ENCODE peak calls at places on chromosomes 5 and 9, in four cellular contexts. C is body of pancreas, V is progenitor cell of endocrine pancreas, L is fibroblast of mammary gland. F is an unnamed sample.

GRCh38 chr5:78221964-78222451 is 72.5 kb downstream of the AP3B1 start:
- DNase-seq in L (peak), C (no peak), V (no peak), F (no peak)

GRCh38 chr9:18109670-18110069 is 364.3 kb upstream of the ADAMTSL1 start:
- DNase-seq in C (no peak), V (no peak), L (no peak), F (no peak)

GRCh38 chr9:15824310-15824709 is 271.5 kb downstream of the CCDC171 start:
- DNase-seq in L (peak), V (no peak), C (no peak), F (peak)

GRCh38 chr9:129823163-129823933 is 588 bp downstream of the TOR1A start:
- DNase-seq in V (no peak), C (no peak), L (peak), F (peak)

GRCh38 chr5:62124266-62124665 is 181.7 kb upstream of the KIF2A start:
- DNase-seq in L (no peak), V (no peak), C (no peak), F (no peak)

GRCh38 chr5:107968465-107968864 is 297.7 kb upstream of the EFNA5 start:
- DNase-seq in C (no peak), V (no peak), L (peak), F (no peak)

GRCh38 chr5:116135344-116135743 is 50.5 kb downstream of the COMMD10 start:
- DNase-seq in L (no peak), C (no peak), V (no peak), F (no peak)

GRCh38 chr5:172905346-172905756 is 53.9 kb upstream of the RPL26L1 start:
- DNase-seq in V (no peak), C (no peak), L (no peak), F (no peak)

GRCh38 chr9:78131969-78132687 is 100.5 kb upstream of the GNAQ start:
- DNase-seq in C (no peak), L (peak), V (no peak), F (no peak)

GRCh38 chr5:135481908-135482307 is 29.8 kb upstream of the TIFAB start:
- DNase-seq in C (no peak), L (no peak), V (no peak), F (no peak)

GRCh38 chr5:66174338-66174737 is 30.2 kb downstream of the SREK1 start:
- DNase-seq in C (no peak), L (peak), V (no peak), F (no peak)

GRCh38 chr5:18305288-18305899 is 671.1 kb downstream of the TAF11L14 start:
- DNase-seq in C (no peak), V (peak), L (peak), F (peak)

GRCh38 chr5:173882632-173883031 is 5.5 kb upstream of the CPEB4 start:
- DNase-seq in V (no peak), C (no peak), L (peak), F (no peak)

GRCh38 chr5:127409236-127409921 is 108.1 kb upstream of the PRRC1 start:
- DNase-seq in C (no peak), L (no peak), V (no peak), F (no peak)

GRCh38 chr9:1057910-1058309 is 7.8 kb downstream of the DMRT2 start:
- DNase-seq in V (no peak), C (no peak), L (no peak), F (no peak)

GRCh38 chr5:165185726-165186125 is 1680.3 kb downstream of the MAT2B start:
- DNase-seq in L (no peak), V (no peak), C (no peak), F (no peak)

GRCh38 chr9:116285320-116285719 is 131.7 kb downstream of the PAPPA start:
- DNase-seq in V (no peak), C (no peak), L (no peak), F (no peak)
- TF ChIP-seq CTCF in V (peak), C (no peak), L (peak), F (no peak)

DNA sequence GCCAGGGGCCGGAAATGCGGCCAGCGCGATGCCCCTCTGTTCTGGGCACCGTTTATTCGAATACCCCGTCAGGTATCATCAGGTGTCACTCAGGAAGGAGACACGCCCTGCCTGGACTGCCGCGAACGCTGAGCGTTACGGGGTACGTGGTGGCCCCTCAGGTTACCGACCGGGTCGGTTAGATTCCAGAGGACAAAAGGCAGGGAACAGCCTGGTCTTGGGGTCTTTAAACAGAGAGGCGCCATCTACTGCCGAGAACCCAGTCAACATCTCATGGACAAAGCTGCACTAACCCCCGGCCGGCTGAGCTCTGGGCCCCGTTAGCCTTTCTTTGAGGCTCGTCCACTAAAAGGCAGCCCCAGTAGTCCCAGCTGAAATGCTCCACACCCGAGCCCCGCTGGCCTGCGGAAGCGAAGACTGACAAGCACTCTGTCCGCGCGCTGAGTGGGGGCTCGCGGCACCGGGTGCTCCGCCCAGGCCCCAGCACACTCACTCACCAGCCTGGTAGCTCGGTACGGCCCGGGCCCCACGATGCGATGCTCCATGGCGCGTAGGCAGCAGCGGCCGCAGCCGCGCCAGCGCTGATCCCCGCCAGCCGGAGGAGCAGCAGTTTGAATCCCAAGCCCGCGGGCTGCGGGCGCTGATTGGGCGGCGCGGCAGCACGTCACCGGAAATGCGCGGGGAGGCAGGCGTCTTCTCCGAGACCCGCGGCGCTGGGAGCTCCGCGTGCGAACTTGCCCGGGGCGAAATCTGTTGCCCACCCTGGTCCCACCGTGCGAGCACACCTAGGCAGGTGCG is at the start of gene DEPDC1B:
- DNase-seq in C (peak), V (peak), L (peak), F (peak)
- TF ChIP-seq CTCF in C (no peak), V (peak), L (peak), F (no peak)

DNA sequence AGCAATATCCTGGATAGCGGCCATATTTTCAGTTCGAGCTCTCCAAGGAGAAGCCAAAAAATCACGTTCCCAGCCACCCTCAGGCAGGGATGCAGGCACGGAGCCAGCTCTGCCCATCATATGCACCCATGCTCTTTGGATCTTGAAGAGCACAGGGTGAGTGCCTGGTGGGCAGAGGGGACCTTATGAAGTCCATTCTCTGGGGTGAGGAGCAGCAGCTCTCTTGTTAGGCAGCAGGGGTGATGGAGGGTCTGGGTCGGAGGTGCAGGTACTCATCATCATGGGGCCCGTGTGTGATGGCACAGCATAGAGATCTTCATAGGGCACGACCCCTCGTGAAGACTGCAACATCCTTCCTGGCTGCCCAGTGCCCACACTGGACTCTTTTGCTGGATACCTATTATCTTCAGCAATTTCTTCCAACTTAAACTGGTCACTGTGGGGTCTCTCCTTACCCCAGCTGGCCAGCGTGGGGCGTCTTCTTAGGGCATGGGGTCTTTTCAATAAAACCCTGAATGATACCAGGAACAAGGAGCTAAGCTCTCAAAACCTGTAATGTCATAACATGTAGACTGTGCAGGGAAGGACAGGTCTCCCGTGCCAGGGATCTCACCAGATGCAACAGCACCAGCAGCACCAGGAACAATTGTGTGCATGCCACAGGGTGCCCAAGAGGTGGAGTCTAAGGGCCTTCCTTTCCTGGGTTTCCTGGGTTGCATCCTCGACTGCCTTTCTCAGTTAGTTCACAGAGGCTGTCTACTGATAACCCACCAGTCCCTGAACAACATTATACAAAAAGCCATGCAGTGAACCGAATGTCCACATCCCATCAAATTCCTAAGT is 165.0 kb downstream of the TENT4A start:
- DNase-seq in C (no peak), L (no peak), V (no peak), F (no peak)
- TF ChIP-seq CTCF in C (no peak), L (no peak), V (no peak), F (no peak)

DNA sequence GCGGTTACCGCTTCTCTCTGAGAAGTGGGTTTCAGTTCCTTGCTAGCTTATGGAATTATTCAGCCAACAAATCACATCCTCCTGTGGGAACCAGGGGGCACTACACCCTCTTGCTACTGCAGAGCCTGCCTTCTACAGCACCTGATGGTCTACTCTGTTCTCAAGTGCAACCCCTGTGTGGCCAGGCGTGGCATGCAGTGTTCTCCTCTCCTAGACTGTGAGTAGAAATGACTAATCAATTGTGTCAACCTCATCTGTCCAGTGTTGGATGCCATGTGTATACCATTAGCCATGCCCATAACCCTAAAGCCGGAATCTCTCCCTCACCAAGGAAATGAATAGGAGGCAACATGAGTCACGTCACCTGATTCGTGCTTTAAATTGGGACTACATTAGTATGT is 117.2 kb upstream of the LIFR start:
- DNase-seq in C (no peak), L (peak), V (no peak), F (no peak)
- TF ChIP-seq CTCF in C (no peak), L (peak), V (no peak), F (peak)

GRCh38 chr5:154203798-154204578 is 13.5 kb downstream of the GALNT10 start:
- DNase-seq in C (no peak), L (no peak), V (no peak), F (no peak)
- TF ChIP-seq CTCF in C (no peak), L (no peak), V (no peak), F (no peak)

DNA sequence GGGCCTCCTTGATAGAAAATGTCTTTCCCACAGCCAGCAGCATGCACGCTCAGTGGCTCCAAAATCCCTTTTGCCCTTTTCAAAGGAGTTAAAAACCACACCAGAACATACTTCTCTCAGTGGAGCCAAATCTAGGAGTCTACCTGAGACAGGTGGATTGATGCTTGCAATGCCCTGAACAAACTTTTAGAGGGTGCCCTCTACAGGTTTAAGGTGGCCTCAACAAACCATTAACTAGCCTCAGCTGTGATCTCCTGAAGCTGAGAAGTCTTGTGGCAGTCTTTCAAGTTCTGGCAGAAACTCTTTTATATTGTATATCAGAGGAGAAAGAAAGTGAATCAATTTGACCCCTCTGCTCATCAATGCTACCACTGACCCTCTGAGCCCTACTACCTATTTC is 125.4 kb downstream of the MED27 start:
- DNase-seq in L (no peak), V (no peak), C (no peak), F (no peak)
- TF ChIP-seq CTCF in L (peak), V (peak), C (no peak), F (no peak)

GRCh38 chr9:82912639-82913038 is 150.3 kb downstream of the RASEF start:
- DNase-seq in L (no peak), V (no peak), C (no peak), F (no peak)
- TF ChIP-seq CTCF in L (no peak), V (no peak), C (no peak), F (no peak)

GRCh38 chr5:37989884-37990283 is 150.0 kb upstream of the GDNF start:
- DNase-seq in C (no peak), V (no peak), L (no peak), F (no peak)

GRCh38 chr5:37991903-37992299 is 152.1 kb upstream of the GDNF start:
- DNase-seq in L (no peak), C (no peak), V (no peak), F (no peak)

GRCh38 chr5:37996918-37997317 is 157.1 kb upstream of the GDNF start:
- DNase-seq in L (no peak), V (no peak), C (no peak), F (no peak)

GRCh38 chr5:37988454-37989046 is 148.7 kb upstream of the GDNF start:
- DNase-seq in C (no peak), V (no peak), L (no peak), F (no peak)

DNA sequence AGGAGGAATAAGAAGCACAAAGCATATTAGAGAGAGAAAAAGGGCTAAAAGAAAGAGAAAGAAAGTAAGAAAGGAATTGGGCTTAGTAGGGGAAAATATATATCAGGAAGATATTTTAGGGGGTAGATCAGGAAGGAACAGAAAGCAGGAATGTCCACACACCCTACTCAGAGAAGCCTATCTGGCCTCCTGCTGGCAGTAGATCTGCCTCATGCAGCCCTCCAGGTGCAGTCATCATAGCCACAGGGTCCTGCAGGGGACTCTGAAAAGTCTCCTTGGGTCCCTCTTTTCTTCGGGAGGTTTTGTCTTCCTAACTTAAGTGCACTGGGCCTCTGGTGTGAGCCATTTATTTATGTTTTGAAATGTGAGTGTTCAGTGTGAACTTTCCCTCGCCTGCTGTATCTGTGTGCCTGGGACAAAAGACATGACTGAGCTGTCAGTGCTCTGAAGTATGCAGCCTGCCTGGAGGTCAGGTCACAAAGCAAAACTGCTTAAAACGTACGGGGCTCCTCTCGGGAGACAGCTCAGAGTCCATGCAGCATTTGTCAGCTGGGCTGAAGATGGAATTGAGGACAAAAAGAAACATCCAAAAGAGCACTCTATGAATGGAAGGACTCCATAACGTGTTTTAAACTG is 151.5 kb upstream of the GDNF start:
- DNase-seq in C (peak), L (no peak), V (no peak), F (no peak)
- TF ChIP-seq CTCF in C (no peak), L (no peak), V (no peak), F (no peak)